ENCODE peak calls at places on chromosomes 2 and 18, in seven cellular contexts. U is GM23248; W is activated T-cell treated with anti-CD3 and anti-CD28 coated beads, Interleukin-2, amount 50 U/mL, for 72 hours; J is NCI-H1417; Q is ELR; D is C1 segment of cervical spinal cord; C is B cell. Y is an unnamed sample.

GRCh38 chr2:224997802-224998201 is 44.5 kb downstream of the DOCK10 start:
- DNase-seq in W (no peak), Q (no peak), D (no peak), C (no peak), J (no peak), U (peak), Y (no peak)

GRCh38 chr2:24625728-24626484 is 134.9 kb downstream of the NCOA1 start:
- DNase-seq in W (no peak), Q (no peak), J (no peak), U (no peak), C (no peak), D (no peak), Y (no peak)

GRCh38 chr2:62362561-62362960 is 143.4 kb downstream of the TMEM17 start:
- DNase-seq in W (no peak), U (peak), C (no peak), D (no peak), Q (peak), J (no peak), Y (no peak)

GRCh38 chr18:61435064-61435652 is 101.9 kb downstream of the CDH20 start:
- DNase-seq in D (no peak), Q (peak), W (peak), U (peak), J (no peak), C (no peak), Y (no peak)

GRCh38 chr2:38427936-38428335 is 50.9 kb upstream of the ATL2 start:
- DNase-seq in U (no peak), C (no peak), Q (no peak), D (no peak), W (no peak), J (no peak), Y (no peak)

GRCh38 chr2:121363632-121364420 is 78.8 kb upstream of the TFCP2L1 start:
- DNase-seq in W (no peak), U (peak), C (no peak), D (no peak), Q (peak), J (no peak), Y (no peak)

GRCh38 chr2:138572318-138572717 is 70.7 kb downstream of the SPOPL start:
- DNase-seq in C (no peak), Q (no peak), U (peak), J (peak), W (no peak), D (no peak), Y (no peak)

GRCh38 chr2:225670111-225670974 is 270.8 kb downstream of the NYAP2 start:
- DNase-seq in Q (peak), D (no peak), W (no peak), C (no peak), J (no peak), U (peak), Y (no peak)

GRCh38 chr2:73085691-73086090 is 14.2 kb upstream of the SFXN5 start:
- DNase-seq in Q (peak), D (peak), U (peak), C (peak), W (peak), J (peak), Y (peak)

GRCh38 chr2:63862802-63863201 is 21.1 kb downstream of the UGP2 start:
- DNase-seq in Q (no peak), J (no peak), W (no peak), D (no peak), C (no peak), U (peak), Y (no peak)

GRCh38 chr2:142841788-142842187 is 35.7 kb upstream of the KYNU start:
- DNase-seq in U (no peak), C (no peak), D (no peak), J (no peak), W (no peak), Q (no peak), Y (no peak)

GRCh38 chr2:12456293-12457151 is 260.2 kb upstream of the TRIB2 start:
- DNase-seq in J (no peak), C (peak), U (peak), D (peak), W (peak), Q (peak), Y (peak)

GRCh38 chr2:179460530-179460929 is 195.9 kb upstream of the SESTD1 start:
- DNase-seq in C (no peak), D (no peak), W (peak), Q (peak), U (peak), J (no peak), Y (no peak)

GRCh38 chr2:148955798-148956197 is 80.8 kb downstream of the KIF5C start:
- DNase-seq in C (no peak), U (no peak), D (no peak), Q (no peak), J (peak), W (no peak), Y (no peak)

GRCh38 chr2:28364611-28365010 is 28.0 kb upstream of the FOSL2 start:
- DNase-seq in J (no peak), U (peak), W (no peak), Q (peak), D (no peak), C (no peak), Y (no peak)

GRCh38 chr2:162063899-162064298 is 10.1 kb downstream of the DPP4 start:
- DNase-seq in C (no peak), Q (no peak), J (no peak), W (no peak), D (no peak), U (no peak), Y (no peak)

GRCh38 chr2:176270100-176270750 is 983 bp downstream of the MTX2 start:
- DNase-seq in D (no peak), Q (peak), U (peak), W (no peak), C (no peak), J (no peak), Y (no peak)